ENCODE peak calls at places on chromosomes 12 and 14, in nine cellular contexts. One of them, this sample, is unnamed.

GRCh38 chr12:2693204-2693860 is 101.4 kb upstream of the FKBP4 start:
- DNase-seq in cardiac muscle cell: no peak
- DNase-seq in NAMALWA: peak; percentile 65
- DNase-seq in stimulated activated CD8-positive, alpha-beta memory T cell treated with anti-CD3 and anti-CD28 coated beads, Interleukin-12 subunit alpha, Interleukin-12 subunit beta, amount 100 ng/mL, for 1 hour: no peak
- DNase-seq in pulmonary artery endothelial cell: no peak
- DNase-seq in stomach: no peak
- DNase-seq in pancreas: no peak
- DNase-seq in NCI-H1092 treated with DMSO at 0.1 percent for 48 hours: no peak
- DNase-seq in BE2C: no peak
- DNase-seq in this sample: no peak

GRCh38 chr14:103867523-103867953 is 20.2 kb upstream of the PPP1R13B start:
- DNase-seq in cardiac muscle cell: peak; percentile 38
- DNase-seq in NAMALWA: no peak
- DNase-seq in stimulated activated CD8-positive, alpha-beta memory T cell treated with anti-CD3 and anti-CD28 coated beads, Interleukin-12 subunit alpha, Interleukin-12 subunit beta, amount 100 ng/mL, for 1 hour: no peak
- DNase-seq in pulmonary artery endothelial cell: no peak
- DNase-seq in stomach: peak; percentile 90
- DNase-seq in pancreas: peak; percentile 84
- DNase-seq in NCI-H1092 treated with DMSO at 0.1 percent for 48 hours: peak; percentile 24
- DNase-seq in BE2C: peak; percentile 84
- DNase-seq in this sample: no peak

GRCh38 chr12:111099186-111099585 is 178.8 kb upstream of the MYL2 start:
- DNase-seq in cardiac muscle cell: no peak
- DNase-seq in NAMALWA: no peak
- DNase-seq in stimulated activated CD8-positive, alpha-beta memory T cell treated with anti-CD3 and anti-CD28 coated beads, Interleukin-12 subunit alpha, Interleukin-12 subunit beta, amount 100 ng/mL, for 1 hour: no peak
- DNase-seq in pulmonary artery endothelial cell: no peak
- DNase-seq in stomach: no peak
- DNase-seq in pancreas: no peak
- DNase-seq in NCI-H1092 treated with DMSO at 0.1 percent for 48 hours: no peak
- DNase-seq in BE2C: no peak
- DNase-seq in this sample: no peak

GRCh38 chr14:102930753-102931579 is 8.5 kb downstream of the AMN start:
- DNase-seq in cardiac muscle cell: no peak
- DNase-seq in NAMALWA: no peak
- DNase-seq in stimulated activated CD8-positive, alpha-beta memory T cell treated with anti-CD3 and anti-CD28 coated beads, Interleukin-12 subunit alpha, Interleukin-12 subunit beta, amount 100 ng/mL, for 1 hour: no peak
- DNase-seq in pulmonary artery endothelial cell: no peak
- DNase-seq in stomach: peak; percentile 52
- DNase-seq in pancreas: no peak
- DNase-seq in NCI-H1092 treated with DMSO at 0.1 percent for 48 hours: no peak
- DNase-seq in BE2C: no peak
- DNase-seq in this sample: no peak

GRCh38 chr14:100417466-100417865 is 94.3 kb downstream of the SLC25A47 start:
- DNase-seq in cardiac muscle cell: peak; percentile 64
- DNase-seq in NAMALWA: no peak
- DNase-seq in stimulated activated CD8-positive, alpha-beta memory T cell treated with anti-CD3 and anti-CD28 coated beads, Interleukin-12 subunit alpha, Interleukin-12 subunit beta, amount 100 ng/mL, for 1 hour: no peak
- DNase-seq in pulmonary artery endothelial cell: peak; percentile 62
- DNase-seq in stomach: peak; percentile 57
- DNase-seq in pancreas: peak; percentile 89
- DNase-seq in NCI-H1092 treated with DMSO at 0.1 percent for 48 hours: no peak
- DNase-seq in BE2C: peak; percentile 92
- DNase-seq in this sample: peak; percentile 78

GRCh38 chr12:104672501-104673265 is 215.9 kb downstream of the CHST11 start:
- DNase-seq in cardiac muscle cell: no peak
- DNase-seq in NAMALWA: no peak
- DNase-seq in stimulated activated CD8-positive, alpha-beta memory T cell treated with anti-CD3 and anti-CD28 coated beads, Interleukin-12 subunit alpha, Interleukin-12 subunit beta, amount 100 ng/mL, for 1 hour: no peak
- DNase-seq in pulmonary artery endothelial cell: no peak
- DNase-seq in stomach: no peak
- DNase-seq in pancreas: peak; percentile 23
- DNase-seq in NCI-H1092 treated with DMSO at 0.1 percent for 48 hours: no peak
- DNase-seq in BE2C: no peak
- DNase-seq in this sample: no peak

GRCh38 chr12:9750276-9751203 is 10.2 kb downstream of the CD69 start:
- DNase-seq in cardiac muscle cell: peak; percentile 79
- DNase-seq in NAMALWA: peak; percentile 94
- DNase-seq in stimulated activated CD8-positive, alpha-beta memory T cell treated with anti-CD3 and anti-CD28 coated beads, Interleukin-12 subunit alpha, Interleukin-12 subunit beta, amount 100 ng/mL, for 1 hour: peak; percentile 62
- DNase-seq in pulmonary artery endothelial cell: no peak
- DNase-seq in stomach: no peak
- DNase-seq in pancreas: no peak
- DNase-seq in NCI-H1092 treated with DMSO at 0.1 percent for 48 hours: peak; percentile 64
- DNase-seq in BE2C: peak; percentile 35
- DNase-seq in this sample: peak; percentile 36

GRCh38 chr14:67285876-67286452 is 44.7 kb downstream of the PALS1 start:
- DNase-seq in cardiac muscle cell: peak; percentile 74
- DNase-seq in NAMALWA: peak; percentile 29
- DNase-seq in stimulated activated CD8-positive, alpha-beta memory T cell treated with anti-CD3 and anti-CD28 coated beads, Interleukin-12 subunit alpha, Interleukin-12 subunit beta, amount 100 ng/mL, for 1 hour: no peak
- DNase-seq in pulmonary artery endothelial cell: no peak
- DNase-seq in stomach: no peak
- DNase-seq in pancreas: no peak
- DNase-seq in NCI-H1092 treated with DMSO at 0.1 percent for 48 hours: peak; percentile 69
- DNase-seq in BE2C: no peak
- DNase-seq in this sample: peak; percentile 55

GRCh38 chr12:117090816-117091711 is 8.2 kb downstream of the TESC start:
- DNase-seq in cardiac muscle cell: no peak
- DNase-seq in NAMALWA: no peak
- DNase-seq in stimulated activated CD8-positive, alpha-beta memory T cell treated with anti-CD3 and anti-CD28 coated beads, Interleukin-12 subunit alpha, Interleukin-12 subunit beta, amount 100 ng/mL, for 1 hour: no peak
- DNase-seq in pulmonary artery endothelial cell: no peak
- DNase-seq in stomach: peak; percentile 89
- DNase-seq in pancreas: peak; percentile 84
- DNase-seq in NCI-H1092 treated with DMSO at 0.1 percent for 48 hours: no peak
- DNase-seq in BE2C: no peak
- DNase-seq in this sample: no peak

GRCh38 chr14:86708846-86709339 is 1178.9 kb downstream of the FLRT2 start:
- DNase-seq in cardiac muscle cell: no peak
- DNase-seq in NAMALWA: no peak
- DNase-seq in stimulated activated CD8-positive, alpha-beta memory T cell treated with anti-CD3 and anti-CD28 coated beads, Interleukin-12 subunit alpha, Interleukin-12 subunit beta, amount 100 ng/mL, for 1 hour: no peak
- DNase-seq in pulmonary artery endothelial cell: no peak
- DNase-seq in stomach: no peak
- DNase-seq in pancreas: no peak
- DNase-seq in NCI-H1092 treated with DMSO at 0.1 percent for 48 hours: no peak
- DNase-seq in BE2C: no peak
- DNase-seq in this sample: no peak

GRCh38 chr12:71160585-71160984 is 2.8 kb upstream of the TSPAN8 start:
- DNase-seq in cardiac muscle cell: no peak
- DNase-seq in NAMALWA: no peak
- DNase-seq in stimulated activated CD8-positive, alpha-beta memory T cell treated with anti-CD3 and anti-CD28 coated beads, Interleukin-12 subunit alpha, Interleukin-12 subunit beta, amount 100 ng/mL, for 1 hour: no peak
- DNase-seq in pulmonary artery endothelial cell: no peak
- DNase-seq in stomach: no peak
- DNase-seq in pancreas: no peak
- DNase-seq in NCI-H1092 treated with DMSO at 0.1 percent for 48 hours: no peak
- DNase-seq in BE2C: no peak
- DNase-seq in this sample: no peak

GRCh38 chr12:127562781-127563180 is 704.2 kb upstream of the TMEM132C start:
- DNase-seq in cardiac muscle cell: no peak
- DNase-seq in NAMALWA: no peak
- DNase-seq in stimulated activated CD8-positive, alpha-beta memory T cell treated with anti-CD3 and anti-CD28 coated beads, Interleukin-12 subunit alpha, Interleukin-12 subunit beta, amount 100 ng/mL, for 1 hour: no peak
- DNase-seq in pulmonary artery endothelial cell: no peak
- DNase-seq in stomach: no peak
- DNase-seq in pancreas: no peak
- DNase-seq in NCI-H1092 treated with DMSO at 0.1 percent for 48 hours: no peak
- DNase-seq in BE2C: no peak
- DNase-seq in this sample: no peak

GRCh38 chr12:82174936-82175335 is 183.3 kb downstream of the CCDC59 start:
- DNase-seq in cardiac muscle cell: no peak
- DNase-seq in NAMALWA: no peak
- DNase-seq in stimulated activated CD8-positive, alpha-beta memory T cell treated with anti-CD3 and anti-CD28 coated beads, Interleukin-12 subunit alpha, Interleukin-12 subunit beta, amount 100 ng/mL, for 1 hour: no peak
- DNase-seq in pulmonary artery endothelial cell: no peak
- DNase-seq in stomach: no peak
- DNase-seq in pancreas: peak; percentile 24
- DNase-seq in NCI-H1092 treated with DMSO at 0.1 percent for 48 hours: peak; percentile 95
- DNase-seq in BE2C: no peak
- DNase-seq in this sample: no peak

GRCh38 chr14:36773136-36773540 is 111.5 kb downstream of the PAX9 start:
- DNase-seq in cardiac muscle cell: no peak
- DNase-seq in NAMALWA: peak; percentile 0
- DNase-seq in stimulated activated CD8-positive, alpha-beta memory T cell treated with anti-CD3 and anti-CD28 coated beads, Interleukin-12 subunit alpha, Interleukin-12 subunit beta, amount 100 ng/mL, for 1 hour: no peak
- DNase-seq in pulmonary artery endothelial cell: no peak
- DNase-seq in stomach: no peak
- DNase-seq in pancreas: no peak
- DNase-seq in NCI-H1092 treated with DMSO at 0.1 percent for 48 hours: peak; percentile 34
- DNase-seq in BE2C: no peak
- DNase-seq in this sample: no peak

This sample was measured in astrocyte of the cerebellum.